ENCODE peak calls at places on chromosomes 12 and 14, in five cellular contexts. P is A549, T is ascending aorta, G is upper lobe of right lung, O is AG04449. H is an unnamed sample.
A peak's percentile ranks its signal among the peaks of the same experiment; 100 is the strongest.

GRCh38 chr12:25427328-25428249 is 125.5 kb downstream of the LMNTD1 start:
- DNase-seq in P (no peak), T (no peak), G (no peak), O (no peak), H (no peak)

GRCh38 chr14:71142375-71143038 is 235.2 kb downstream of the PCNX1 start:
- DNase-seq in P (no peak), T (no peak), G (no peak), O (peak; percentile 95), H (no peak)

GRCh38 chr12:12333980-12334709 is 15.9 kb downstream of the MANSC1 start:
- DNase-seq in P (peak; percentile 72), T (no peak), G (peak; percentile 80), O (no peak), H (no peak)

GRCh38 chr14:60510976-60511599 is 2.1 kb downstream of the SIX6 start:
- DNase-seq in P (no peak), T (no peak), G (no peak), O (no peak), H (no peak)

GRCh38 chr12:25875661-25876060 is 82.8 kb upstream of the RASSF8 start:
- DNase-seq in P (no peak), T (no peak), G (no peak), O (no peak), H (no peak)

GRCh38 chr12:48826209-48826855 is 8.0 kb downstream of the CACNB3 start:
- DNase-seq in P (no peak), T (no peak), G (no peak), O (no peak), H (no peak)

GRCh38 chr12:64470507-64470906 is 18.6 kb downstream of the TBK1 start:
- DNase-seq in P (no peak), T (no peak), G (no peak), O (no peak), H (no peak)

GRCh38 chr14:42222924-42223471 is 616.3 kb downstream of the LRFN5 start:
- DNase-seq in P (no peak), T (no peak), G (no peak), O (peak; percentile 29), H (peak; percentile 19)

GRCh38 chr12:108430245-108430644 is 84.8 kb upstream of the FICD start:
- DNase-seq in P (no peak), T (no peak), G (no peak), O (no peak), H (no peak)

GRCh38 chr12:118711185-118711584 is 270.2 kb upstream of the SRRM4 start:
- DNase-seq in P (no peak), T (no peak), G (no peak), O (no peak), H (no peak)

GRCh38 chr12:127083028-127083949 is 1183.7 kb upstream of the TMEM132C start:
- DNase-seq in P (peak; percentile 79), T (no peak), G (no peak), O (peak; percentile 26), H (no peak)

GRCh38 chr12:5665615-5666014 is 233.7 kb downstream of the NTF3 start:
- DNase-seq in P (no peak), T (no peak), G (no peak), O (peak; percentile 67), H (no peak)

GRCh38 chr14:22852940-22853767 is 16.8 kb downstream of the MMP14 start:
- DNase-seq in P (peak; percentile 70), T (peak; percentile 58), G (peak; percentile 94), O (no peak), H (no peak)

GRCh38 chr12:75505706-75506312 is 5.6 kb downstream of the KRR1 start:
- DNase-seq in P (no peak), T (no peak), G (no peak), O (no peak), H (no peak)

GRCh38 chr12:92295523-92295922 is 149.9 kb upstream of the BTG1 start:
- DNase-seq in P (no peak), T (no peak), G (no peak), O (no peak), H (no peak)

GRCh38 chr14:92103363-92103762 is 3.0 kb downstream of the ATXN3 start:
- DNase-seq in P (no peak), T (no peak), G (no peak), O (no peak), H (no peak)

GRCh38 chr12:57813111-57813970 is 5.2 kb downstream of the AVIL start:
- DNase-seq in P (no peak), T (no peak), G (no peak), O (no peak), H (no peak)

GRCh38 chr12:106985479-106985878 is 1.5 kb downstream of the MTERF2 start:
- DNase-seq in P (no peak), T (no peak), G (no peak), O (no peak), H (no peak)

GRCh38 chr14:52473557-52473956 is 78.7 kb downstream of the TXNDC16 start:
- DNase-seq in P (no peak), T (no peak), G (no peak), O (no peak), H (peak; percentile 12)

GRCh38 chr12:7433276-7433822 is 10.6 kb downstream of the CD163L1 start:
- DNase-seq in P (peak; percentile 42), T (no peak), G (no peak), O (peak; percentile 23), H (no peak)

GRCh38 chr12:6200266-6201198 is at the start of gene CD9:
- DNase-seq in P (peak; percentile 76), T (no peak), G (peak; percentile 76), O (no peak), H (no peak)

GRCh38 chr12:82530394-82530793 is 156.3 kb upstream of the TMTC2 start:
- DNase-seq in P (no peak), T (no peak), G (no peak), O (no peak), H (no peak)

GRCh38 chr12:105555556-105555973 is 225.1 kb downstream of the C12orf75 start:
- DNase-seq in P (no peak), T (no peak), G (no peak), O (no peak), H (no peak)

GRCh38 chr14:96242126-96242525 is 13.9 kb upstream of the BDKRB1 start:
- DNase-seq in P (no peak), T (no peak), G (peak; percentile 27), O (no peak), H (no peak)

GRCh38 chr14:104817930-104818713 is 17.2 kb downstream of the ZBTB42 start:
- DNase-seq in P (no peak), T (no peak), G (no peak), O (no peak), H (no peak)

GRCh38 chr12:104416160-104416559 is 40.6 kb upstream of the CHST11 start:
- DNase-seq in P (no peak), T (no peak), G (no peak), O (no peak), H (no peak)

GRCh38 chr14:99249389-99249788 is 22.6 kb downstream of the BCL11B start:
- DNase-seq in P (no peak), T (no peak), G (no peak), O (no peak), H (no peak)

GRCh38 chr14:98955741-98956070 is 316.3 kb downstream of the BCL11B start:
- DNase-seq in P (no peak), T (no peak), G (no peak), O (no peak), H (no peak)

GRCh38 chr14:44108601-44109000 is 398.5 kb downstream of the FSCB start:
- DNase-seq in P (no peak), T (no peak), G (no peak), O (no peak), H (no peak)

GRCh38 chr12:67651380-67651695 is 2.8 kb downstream of the DYRK2 start:
- DNase-seq in P (peak; percentile 18), T (no peak), G (no peak), O (no peak), H (no peak)

GRCh38 chr12:48937170-48937569 is 11.9 kb upstream of the FKBP11 start:
- DNase-seq in P (no peak), T (no peak), G (peak; percentile 28), O (no peak), H (no peak)

DNA sequence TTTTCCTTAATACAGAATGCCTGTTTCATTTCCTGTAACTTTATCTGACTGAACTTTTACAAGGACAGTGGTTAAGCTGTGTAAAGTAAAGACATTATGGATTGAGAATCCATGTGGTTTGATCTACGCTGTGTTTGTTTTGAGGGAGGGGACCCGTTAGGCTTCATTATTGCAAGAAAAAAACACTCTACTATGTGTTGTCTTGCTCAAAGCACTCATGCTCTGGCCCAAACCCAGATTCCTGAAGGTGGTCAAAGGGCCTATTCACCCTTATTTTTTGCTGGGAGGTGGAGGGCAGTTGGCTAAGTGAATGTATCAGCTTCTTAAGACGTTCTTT is 11.9 kb downstream of the RNF10 start:
- DNase-seq in P (no peak), T (no peak), G (no peak), O (no peak), H (no peak)
- H3K4me3 ChIP-seq in P (no peak overlapping the region), T (no peak overlapping the region), G (no peak overlapping the region), O (no peak overlapping the region), H (no peak overlapping the region)

GRCh38 chr14:39897657-39898056 is 465.4 kb upstream of the FBXO33 start:
- DNase-seq in P (no peak), T (no peak), G (no peak), O (no peak), H (no peak)
- TF ChIP-seq CTCF in P (no peak), T (no peak), G (no peak), O (no peak), H (no peak)

DNA sequence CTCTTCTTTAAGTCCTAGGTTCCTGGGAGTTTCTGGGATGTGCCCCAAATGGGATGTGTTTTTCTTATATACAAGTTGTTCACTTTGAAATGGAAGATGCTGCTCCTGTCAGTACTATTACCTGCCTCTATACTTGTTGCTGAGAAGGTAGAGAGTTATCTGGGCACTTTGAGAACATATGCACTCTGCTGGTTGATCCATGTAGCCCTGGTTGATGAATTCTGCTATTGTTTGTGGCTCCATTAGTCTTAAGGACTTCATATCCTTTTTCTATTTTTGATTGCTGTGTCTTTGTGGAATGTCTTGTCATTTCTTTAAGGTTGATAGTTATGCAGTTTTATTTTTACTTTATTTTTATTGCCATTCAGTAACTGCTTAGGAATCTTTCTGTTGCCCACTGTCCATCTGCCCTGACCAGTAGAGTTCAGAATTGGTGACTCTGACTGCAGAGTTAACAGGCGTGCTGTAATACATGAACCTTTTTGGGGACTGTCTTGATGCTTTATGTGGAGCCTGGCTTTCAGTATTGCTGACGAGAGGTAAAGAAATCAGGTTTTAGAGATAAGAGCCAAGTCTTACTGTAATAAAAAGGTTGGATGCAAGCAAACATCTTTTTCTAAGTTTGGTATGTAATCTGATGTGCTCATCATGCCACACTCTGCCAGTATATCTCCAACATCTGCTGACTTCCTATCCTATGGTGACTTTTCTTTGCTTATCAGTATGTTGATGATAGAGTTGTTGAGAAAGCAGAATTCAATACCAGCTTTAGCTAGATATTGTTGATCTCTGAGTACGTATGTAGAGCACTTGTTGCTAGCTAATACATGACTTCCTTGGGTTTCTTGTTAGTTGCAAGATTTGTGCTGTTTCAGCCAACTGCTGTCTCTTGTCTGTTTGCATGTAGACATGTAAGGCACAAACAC is 1.6 kb downstream of the GMPR2 start:
- DNase-seq in P (no peak), T (no peak), G (no peak), O (no peak), H (no peak)
- H3K4me3 ChIP-seq in P (no peak overlapping the region), T (no peak overlapping the region), G (no peak overlapping the region), O (no peak overlapping the region), H (no peak overlapping the region)

GRCh38 chr12:109719123-109720022 is 5.7 kb downstream of the FAM222A start:
- DNase-seq in P (no peak), T (no peak), G (no peak), O (no peak), H (no peak)
- TF ChIP-seq CTCF in P (peak; percentile 22), T (no peak), G (no peak), O (peak; percentile 28), H (peak; percentile 53)